ENCODE peak calls at places on chromosomes 12 and 14, in four cellular contexts. A is AG04450, B is tibial nerve, E is neuronal stem cell. F is an unnamed sample. For H3K27me3, the result is how much of the 10 kb centered on the place peaks cover.

GRCh38 chr14:90549794-90550591 is 153.2 kb downstream of the CALM1 start:
- DNase-seq in E (no peak), A (no peak), B (no peak), F (no peak)

GRCh38 chr12:57458665-57459054 is 925 bp upstream of the GLI1 start:
- DNase-seq in A (no peak), E (no peak), B (no peak), F (no peak)

GRCh38 chr14:104863923-104864266 is 1.2 kb upstream of the CEP170B start:
- DNase-seq in A (no peak), E (no peak), B (no peak), F (no peak)

GRCh38 chr14:104245075-104245474 is 106.7 kb downstream of the KIF26A start:
- DNase-seq in B (no peak), A (no peak), E (no peak), F (no peak)

GRCh38 chr12:40016960-40017359 is 88.9 kb downstream of the SLC2A13 start:
- DNase-seq in B (no peak), E (no peak), A (peak), F (no peak)

GRCh38 chr12:49902399-49903350 is 1.0 kb downstream of the FAIM2 start:
- DNase-seq in A (no peak), E (peak), B (no peak), F (peak)

GRCh38 chr12:95322335-95322734 is 104.7 kb downstream of the VEZT start:
- DNase-seq in E (no peak), B (no peak), A (no peak), F (no peak)

GRCh38 chr14:91294153-91294552 is 49.6 kb upstream of the GPR68 start:
- DNase-seq in E (no peak), A (no peak), B (no peak), F (no peak)

GRCh38 chr14:88955470-88955869 is 131.0 kb downstream of the TTC8 start:
- DNase-seq in B (no peak), A (no peak), E (no peak), F (no peak)

GRCh38 chr14:77868552-77869300 is 68.8 kb downstream of the ADCK1 start:
- DNase-seq in B (no peak), E (no peak), A (no peak), F (no peak)

GRCh38 chr14:93960774-93961438 is 15.5 kb downstream of the ASB2 start:
- DNase-seq in B (no peak), E (no peak), A (no peak), F (no peak)

GRCh38 chr12:110012137-110012536 is 12.9 kb downstream of the ANKRD13A start:
- DNase-seq in E (no peak), A (no peak), B (no peak), F (no peak)

GRCh38 chr12:11499802-11500201 is 104.4 kb upstream of the PRB2 start:
- DNase-seq in A (no peak), B (no peak), E (no peak), F (no peak)

GRCh38 chr12:75721790-75722189 is 210.4 kb upstream of the KRR1 start:
- DNase-seq in A (no peak), E (no peak), B (no peak), F (no peak)

GRCh38 chr14:103161054-103161397 is 37.8 kb downstream of the TNFAIP2 start:
- DNase-seq in B (no peak), E (no peak), A (no peak), F (no peak)

GRCh38 chr12:126663304-126664094 is 1598.3 kb downstream of the AACS start:
- DNase-seq in A (no peak), E (peak), B (no peak), F (no peak)

GRCh38 chr12:104623920-104624319 is 167.2 kb downstream of the CHST11 start:
- DNase-seq in E (peak), B (no peak), A (no peak), F (no peak)

GRCh38 chr12:97148941-97149559 is 242.0 kb downstream of the NEDD1 start:
- DNase-seq in B (peak), E (no peak), A (no peak), F (no peak)

GRCh38 chr12:89299417-89299816 is 52.9 kb downstream of the DUSP6 start:
- DNase-seq in B (no peak), E (no peak), A (no peak), F (no peak)

GRCh38 chr12:106903241-106903950 is 52.3 kb upstream of the TMEM263 start:
- DNase-seq in B (peak), E (peak), A (no peak), F (no peak)

GRCh38 chr12:58919271-58920101 is 818 bp downstream of the LRIG3 start:
- DNase-seq in B (peak), A (no peak), E (peak), F (no peak)

GRCh38 chr14:104799657-104800599 is 973 bp upstream of the ZBTB42 start:
- DNase-seq in A (peak), B (peak), E (no peak), F (no peak)

GRCh38 chr14:24430682-24431568 is 1.2 kb downstream of the KHNYN start:
- DNase-seq in B (no peak), A (no peak), E (no peak), F (no peak)

GRCh38 chr14:74985028-74985310 is 17.8 kb upstream of the EIF2B2 start:
- DNase-seq in E (no peak), B (no peak), A (no peak), F (no peak)

GRCh38 chr14:20697273-20698017 is 8.9 kb downstream of the ANG start:
- DNase-seq in A (no peak), E (peak), B (peak), F (peak)

DNA sequence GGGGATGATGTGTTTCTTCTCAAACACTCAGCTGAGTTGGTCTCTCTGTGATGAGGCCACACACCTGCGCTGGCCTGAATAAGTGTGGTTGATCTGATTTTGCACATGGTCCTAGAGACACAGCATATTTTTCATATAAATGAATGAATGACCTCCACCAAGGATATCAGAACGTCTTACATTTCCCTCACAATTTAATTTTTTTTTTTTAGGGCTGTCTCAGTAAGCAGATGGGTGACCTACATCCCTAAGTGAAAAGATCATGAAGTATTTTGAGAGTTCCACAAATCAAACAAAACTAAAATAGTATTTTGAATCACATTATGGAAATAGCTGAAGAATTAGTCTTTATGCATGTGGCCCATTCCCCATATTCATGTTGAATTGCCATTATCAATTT is 333.7 kb upstream of the TMTC1 start:
- DNase-seq in E (no peak), B (no peak), A (no peak), F (no peak)
- H3K27ac ChIP-seq in E (no peak), B (no peak), A (no peak), F (no peak)

DNA sequence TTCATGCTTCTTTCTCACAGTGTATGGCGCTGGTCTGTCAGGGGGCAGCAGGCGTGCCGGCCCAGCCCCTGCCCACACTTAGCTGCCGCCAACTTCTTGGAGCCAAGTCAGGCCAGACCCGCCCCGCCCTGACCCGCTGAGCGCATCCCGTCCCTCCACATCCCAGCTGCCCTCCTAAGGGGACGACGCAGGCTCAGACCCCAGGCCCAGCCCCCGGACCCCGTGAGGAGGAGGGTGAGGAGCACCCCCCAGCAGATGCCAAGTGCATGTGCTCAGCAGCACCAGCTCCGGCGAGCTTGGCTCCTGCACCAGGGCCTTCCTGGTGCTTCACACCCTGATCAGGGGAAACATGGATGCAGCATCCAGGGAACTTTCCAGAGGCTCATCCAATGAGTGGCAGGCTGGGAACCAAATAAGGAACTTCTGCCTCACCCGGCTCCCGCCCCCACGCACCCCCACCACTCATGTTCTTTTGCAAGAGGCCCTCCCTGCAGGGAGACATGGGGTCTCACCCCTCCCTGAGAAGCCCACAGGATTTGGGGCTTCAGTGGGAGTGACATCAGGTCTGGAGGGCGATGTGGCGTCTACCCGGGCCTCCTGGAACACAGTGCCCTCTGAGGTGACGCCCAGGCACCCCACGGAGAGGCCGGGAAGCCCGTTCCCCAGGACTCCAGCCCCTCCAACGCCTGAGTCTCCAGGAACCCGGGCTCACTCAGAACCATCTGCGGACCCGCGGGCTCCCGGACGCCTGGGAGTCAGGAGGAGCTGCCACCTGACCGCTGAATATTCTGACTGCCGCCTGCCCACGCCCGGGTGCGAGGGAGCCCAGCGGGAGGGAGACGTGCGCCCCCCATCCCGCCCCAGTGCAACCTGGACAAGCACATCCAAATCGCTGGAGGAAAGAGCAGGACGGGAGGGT is 70.0 kb upstream of the GALNT9 start:
- DNase-seq in A (no peak), E (no peak), B (no peak), F (no peak)
- H3K27me3 ChIP-seq in A (under half), E (under half), B (under half), F (half or more)

DNA sequence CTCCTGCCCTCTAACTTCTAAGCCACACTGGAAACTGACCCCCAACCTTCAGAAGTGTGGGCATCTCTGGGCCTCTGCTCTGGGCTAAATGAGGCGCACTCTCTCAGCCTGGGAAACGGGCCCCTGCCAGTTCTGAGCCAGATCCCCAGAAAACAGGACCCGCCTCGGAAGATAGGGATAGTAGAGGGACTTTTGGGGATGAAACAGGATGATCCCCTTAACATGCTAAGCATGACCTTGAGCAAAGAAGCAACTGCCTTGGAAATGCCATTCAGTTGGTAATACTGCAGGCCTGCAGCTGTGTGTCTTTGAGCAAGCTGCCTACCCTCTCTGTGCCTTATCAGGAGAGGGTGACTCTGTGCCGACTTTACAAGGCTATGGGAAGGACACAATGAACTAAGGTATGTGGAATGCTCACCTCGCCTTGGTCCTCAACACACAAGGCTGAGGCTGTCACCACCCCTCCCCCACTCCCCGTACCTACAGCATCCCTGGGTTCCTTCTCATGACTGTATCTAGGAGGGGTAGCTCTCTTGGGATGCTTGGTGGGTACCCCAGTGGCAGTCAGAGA is 54.0 kb downstream of the NCOR2 start:
- DNase-seq in A (no peak), E (no peak), B (no peak), F (no peak)
- H3K4me3 ChIP-seq in A (no peak), E (no peak), B (no peak), F (no peak)

DNA sequence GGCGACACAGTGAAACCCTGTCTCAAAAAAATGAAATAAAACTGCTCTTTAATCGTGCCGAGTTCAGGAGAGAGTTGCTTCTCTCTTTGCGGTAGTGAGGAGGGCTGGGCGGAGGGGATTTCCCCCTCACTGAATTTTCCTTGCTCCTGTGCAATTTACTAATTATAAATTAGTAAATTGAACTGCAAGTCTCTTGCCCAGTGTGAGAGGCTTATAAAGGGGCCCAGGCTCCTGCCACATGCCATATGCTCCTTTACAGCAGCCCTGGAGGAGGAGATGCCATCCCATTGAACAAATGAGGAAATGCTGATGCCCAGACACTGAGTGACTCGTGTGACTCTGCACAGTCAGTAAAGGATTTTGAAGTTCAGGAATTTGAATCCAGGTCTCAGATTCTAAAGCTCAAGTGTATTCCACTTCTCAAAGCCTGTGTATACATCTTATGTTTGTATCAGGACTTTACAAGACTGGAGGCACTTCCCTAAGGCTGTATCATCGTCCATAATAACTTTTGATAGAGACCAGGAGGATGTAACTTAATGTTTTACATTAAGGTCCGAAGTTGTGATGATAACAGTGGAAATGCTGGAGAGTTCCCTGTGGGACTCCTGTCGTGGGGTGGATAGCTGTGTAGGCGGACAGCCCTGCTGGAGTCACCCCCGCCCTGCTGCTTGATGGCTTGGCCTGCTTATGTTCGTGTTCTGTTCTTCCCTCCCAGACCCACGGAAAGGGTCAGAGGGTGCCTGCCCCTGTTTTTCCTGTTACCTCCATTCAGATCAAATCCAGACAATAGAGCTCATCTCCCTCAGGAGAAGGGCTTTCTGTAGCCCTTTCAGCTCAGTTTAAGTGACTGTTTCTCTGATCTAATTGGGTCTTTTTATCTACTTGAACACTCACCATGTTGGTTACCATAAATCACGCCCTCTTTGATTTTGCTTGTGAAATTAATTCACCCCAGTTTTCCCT is 13.9 kb downstream of the PELI2 start:
- DNase-seq in E (no peak), B (no peak), A (no peak), F (no peak)
- H3K27ac ChIP-seq in E (no peak), B (peak), A (no peak), F (no peak)

GRCh38 chr12:6699259-6699988 is 1.2 kb downstream of the PIANP start:
- DNase-seq in A (no peak), E (no peak), B (no peak), F (no peak)

GRCh38 chr12:6700646-6701051 is at the start of gene PIANP:
- DNase-seq in E (peak), A (no peak), B (no peak), F (peak)

GRCh38 chr12:6701078-6701768 is 608 bp upstream of the PIANP start:
- DNase-seq in A (no peak), B (no peak), E (peak), F (no peak)

GRCh38 chr12:6698352-6699046 is 2.1 kb downstream of the PIANP start:
- DNase-seq in B (no peak), E (no peak), A (no peak), F (no peak)

DNA sequence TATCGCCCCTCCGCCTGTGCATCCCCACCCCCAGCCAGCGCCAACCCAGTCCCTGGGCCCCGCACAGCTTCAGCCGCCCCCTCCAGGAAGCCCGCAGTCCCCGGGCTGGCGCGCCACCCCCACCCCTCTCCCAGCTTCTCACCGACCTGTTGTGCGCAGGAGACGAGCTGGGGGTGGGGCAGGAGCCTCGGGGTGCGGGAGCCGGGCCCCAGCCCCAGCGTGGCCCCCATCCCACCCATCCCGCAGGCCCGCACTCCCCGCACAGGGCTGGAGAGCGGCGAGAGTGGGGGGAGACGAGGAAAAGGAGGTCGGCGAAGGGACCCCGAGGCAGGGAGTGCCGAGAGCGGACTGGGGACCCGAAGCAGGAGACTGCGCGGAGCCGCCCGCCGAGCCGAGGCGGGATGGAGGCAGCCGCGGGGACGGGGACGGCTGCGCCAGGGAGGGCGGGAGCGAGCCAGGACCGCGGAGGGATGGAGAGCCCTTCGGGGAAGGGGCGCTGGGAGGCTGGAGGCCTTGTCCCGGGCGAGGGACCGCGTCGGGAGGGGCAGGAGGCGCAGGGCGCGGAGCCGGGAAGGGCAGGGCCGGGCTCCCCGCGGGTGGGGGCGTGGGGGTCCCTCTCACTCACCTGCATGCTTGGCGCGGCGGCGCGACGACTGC is 498 bp downstream of the PIANP start:
- DNase-seq in E (peak), A (no peak), B (no peak), F (no peak)
- H3K27me3 ChIP-seq in E (under half), A (under half), B (under half), F (under half)

F was measured in dorsolateral prefrontal cortex.